ENCODE peak calls at places on chromosomes 5 and 9, in eight cellular contexts. O is stomach, I is A549, L is sigmoid colon, H is uterus, U is breast epithelium, R is adrenal gland, N is body of pancreas. Z is an unnamed sample.

GRCh38 chr9:83959061-83959460 is 21.0 kb downstream of the HNRNPK start:
- DNase-seq in O (no peak), I (no peak), L (no peak), H (no peak), U (no peak), R (peak; percentile 66), N (no peak), Z (no peak)

GRCh38 chr9:14686168-14686567 is 7.1 kb downstream of the ZDHHC21 start:
- DNase-seq in O (no peak), I (no peak), L (no peak), H (no peak), U (no peak), R (no peak), N (no peak), Z (no peak)

GRCh38 chr5:28523887-28524637 is 1485.7 kb upstream of the CDH9 start:
- DNase-seq in O (no peak), I (no peak), L (no peak), H (no peak), U (no peak), R (peak; percentile 1), N (no peak), Z (no peak)

GRCh38 chr9:132590318-132591182 is 8.1 kb downstream of the BARHL1 start:
- DNase-seq in O (no peak), I (no peak), L (no peak), H (no peak), U (no peak), R (no peak), N (no peak), Z (no peak)

GRCh38 chr5:159419567-159419966 is 89.3 kb upstream of the IL12B start:
- DNase-seq in O (no peak), I (peak; percentile 29), L (no peak), H (no peak), U (no peak), R (no peak), N (no peak), Z (no peak)

GRCh38 chr5:72347801-72348305 is 27.7 kb downstream of the PTCD2 start:
- DNase-seq in O (no peak), I (peak; percentile 83), L (no peak), H (no peak), U (no peak), R (no peak), N (no peak), Z (no peak)

GRCh38 chr9:94787268-94787667 is 60.8 kb downstream of the AOPEP start:
- DNase-seq in O (no peak), I (no peak), L (no peak), H (no peak), U (no peak), R (no peak), N (no peak), Z (no peak)

GRCh38 chr5:141420855-141421488 is at the start of gene PCDHGA11:
- DNase-seq in O (no peak), I (no peak), L (no peak), H (no peak), U (no peak), R (peak; percentile 31), N (peak; percentile 22), Z (no peak)

GRCh38 chr5:99122976-99123375 is 194.2 kb upstream of the CHD1 start:
- DNase-seq in O (no peak), I (no peak), L (no peak), H (no peak), U (no peak), R (no peak), N (no peak), Z (no peak)

GRCh38 chr5:980001-980588 is 28.5 kb upstream of the NKD2 start:
- DNase-seq in O (no peak), I (no peak), L (peak; percentile 65), H (no peak), U (no peak), R (no peak), N (peak; percentile 34), Z (peak; percentile 31)

GRCh38 chr5:167699434-167699833 is 592.0 kb upstream of the WWC1 start:
- DNase-seq in O (no peak), I (peak; percentile 69), L (no peak), H (no peak), U (no peak), R (no peak), N (no peak), Z (no peak)

GRCh38 chr9:94827584-94828304 is 101.2 kb downstream of the AOPEP start:
- DNase-seq in O (no peak), I (no peak), L (peak; percentile 70), H (no peak), U (no peak), R (peak; percentile 32), N (peak; percentile 14), Z (no peak)

GRCh38 chr5:143652104-143652700 is 159.8 kb upstream of the HMHB1 start:
- DNase-seq in O (no peak), I (no peak), L (no peak), H (no peak), U (no peak), R (no peak), N (no peak), Z (no peak)

GRCh38 chr5:92885950-92886349 is 695.1 kb downstream of the NR2F1-AS1 start:
- DNase-seq in O (no peak), I (no peak), L (no peak), H (peak; percentile 24), U (no peak), R (no peak), N (no peak), Z (no peak)

GRCh38 chr5:73783823-73784222 is 157.8 kb downstream of the ARHGEF28 start:
- DNase-seq in O (no peak), I (no peak), L (no peak), H (no peak), U (no peak), R (no peak), N (no peak), Z (no peak)

GRCh38 chr5:6551287-6551954 is 81.4 kb downstream of the NSUN2 start:
- DNase-seq in O (no peak), I (no peak), L (no peak), H (no peak), U (no peak), R (no peak), N (no peak), Z (no peak)

GRCh38 chr5:99600952-99601351 is 672.1 kb upstream of the CHD1 start:
- DNase-seq in O (no peak), I (no peak), L (no peak), H (no peak), U (no peak), R (no peak), N (no peak), Z (no peak)

GRCh38 chr9:127130235-127130634 is 7.8 kb upstream of the ANGPTL2 start:
- DNase-seq in O (no peak), I (no peak), L (no peak), H (no peak), U (no peak), R (no peak), N (no peak), Z (no peak)
- H3K4me1 ChIP-seq in O (peaks cover 24% of the 10 kb centered on the region), I (peaks cover 14% of the 10 kb centered on the region), L (peaks cover 49% of the 10 kb centered on the region), H (peaks cover 6% of the 10 kb centered on the region), U (no peaks in the 10 kb centered on the region), R (peaks cover 19% of the 10 kb centered on the region), N (peaks cover 10% of the 10 kb centered on the region), Z (peaks cover 67% of the 10 kb centered on the region)

GRCh38 chr5:134122530-134122929 is 8.0 kb downstream of the TCF7 start:
- DNase-seq in O (peak; percentile 31), I (no peak), L (no peak), H (no peak), U (no peak), R (no peak), N (no peak), Z (no peak)

GRCh38 chr5:134118212-134118611 is 3.7 kb downstream of the TCF7 start:
- DNase-seq in O (no peak), I (no peak), L (no peak), H (no peak), U (no peak), R (no peak), N (no peak), Z (no peak)

GRCh38 chr5:134120386-134121138 is 6.1 kb downstream of the TCF7 start:
- DNase-seq in O (no peak), I (no peak), L (no peak), H (no peak), U (no peak), R (no peak), N (no peak), Z (no peak)

GRCh38 chr5:134116789-134117761 is 2.6 kb downstream of the TCF7 start:
- DNase-seq in O (no peak), I (no peak), L (no peak), H (no peak), U (no peak), R (no peak), N (no peak), Z (no peak)

GRCh38 chr5:134119720-134120119 is 5.2 kb downstream of the TCF7 start:
- DNase-seq in O (no peak), I (no peak), L (no peak), H (no peak), U (no peak), R (no peak), N (no peak), Z (no peak)
- H3K4me3 ChIP-seq in O (no peak overlapping the region), I (no peak overlapping the region), L (no peak overlapping the region), H (no peak overlapping the region), U (no peak overlapping the region), R (no peak overlapping the region), N (no peak overlapping the region), Z (no peak overlapping the region)

DNA sequence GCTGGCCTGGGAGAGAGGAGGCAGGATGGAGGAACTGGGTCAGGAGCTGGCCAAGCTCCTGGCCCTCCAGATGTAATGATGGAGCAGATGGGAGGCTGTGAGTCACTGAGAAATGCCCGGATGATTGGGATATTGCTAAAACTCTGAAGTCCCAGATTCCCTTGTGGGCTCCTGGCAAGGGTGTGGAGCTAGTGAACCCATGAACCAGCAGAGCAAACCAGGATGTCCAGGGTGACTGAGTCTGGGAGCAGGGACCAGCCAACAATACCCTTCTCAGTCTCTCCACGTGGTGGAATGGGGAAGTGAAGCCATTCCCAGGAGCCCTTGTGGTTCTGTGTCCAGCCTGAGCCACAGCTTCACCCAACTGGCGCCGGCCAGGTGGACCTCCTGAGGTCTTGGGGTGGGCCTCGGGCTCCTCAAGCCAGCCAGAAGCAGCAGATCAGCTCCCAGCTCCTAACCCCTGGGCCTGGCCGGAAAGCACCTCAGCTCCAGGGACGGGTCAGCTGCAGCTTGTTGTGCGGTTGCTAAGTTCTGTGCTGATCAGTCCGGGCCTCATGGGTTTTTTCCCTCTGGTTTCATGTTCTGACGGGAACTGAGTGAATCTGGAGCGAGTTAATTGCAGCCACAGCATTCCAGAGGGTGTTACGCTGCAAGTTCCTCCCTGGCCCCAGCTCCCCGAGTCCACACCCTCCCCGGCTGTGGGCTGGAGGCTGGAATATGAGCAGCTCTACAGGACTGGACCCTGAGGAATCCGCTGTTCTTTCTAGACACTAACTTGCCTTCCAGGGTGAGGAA is 37.6 kb downstream of the DUSP1 start:
- DNase-seq in O (peak; percentile 69), I (no peak), L (peak; percentile 96), H (peak; percentile 87), U (peak; percentile 69), R (peak; percentile 53), N (peak; percentile 80), Z (peak; percentile 84)
- TF ChIP-seq POLR2A in O (no peak), I (no peak), L (no peak), H (peak; percentile 48), U (peak; percentile 13), R (no peak), N (no peak), Z (no peak)

GRCh38 chr9:15834541-15834940 is 281.7 kb downstream of the CCDC171 start:
- DNase-seq in O (peak; percentile 41), I (no peak), L (no peak), H (no peak), U (no peak), R (peak; percentile 4), N (peak; percentile 4), Z (no peak)

GRCh38 chr9:15831384-15831783 is 278.5 kb downstream of the CCDC171 start:
- DNase-seq in O (no peak), I (no peak), L (no peak), H (no peak), U (no peak), R (no peak), N (no peak), Z (no peak)

GRCh38 chr9:15837079-15837679 is 284.3 kb downstream of the CCDC171 start:
- DNase-seq in O (no peak), I (peak; percentile 27), L (no peak), H (no peak), U (no peak), R (peak; percentile 11), N (peak; percentile 9), Z (no peak)
- H3K4me1 ChIP-seq in O (no peaks in the 10 kb centered on the region), I (no peaks in the 10 kb centered on the region), L (no peaks in the 10 kb centered on the region), H (no peaks in the 10 kb centered on the region), U (no peaks in the 10 kb centered on the region), R (no peaks in the 10 kb centered on the region), N (no peaks in the 10 kb centered on the region), Z (no peaks in the 10 kb centered on the region)

Z was measured in heart left ventricle.